ENCODE peak calls at places on chromosomes 5 and 9, in five cellular contexts. G is K562, S is GM12878, V is HepG2, P is IMR-90. L is an unnamed sample.

GRCh38 chr9:6247266-6247665 is 31.7 kb downstream of the IL33 start:
- DNase-seq in V (no peak), G (no peak), S (no peak), P (no peak), L (no peak)

GRCh38 chr5:151081426-151082273 is 816 bp upstream of the TNIP1 start:
- DNase-seq in S (no peak), V (peak; percentile 65), P (peak; percentile 72), G (no peak), L (no peak)

GRCh38 chr5:392431-392988 is 50.5 kb upstream of the EXOC3 start:
- DNase-seq in S (peak; percentile 95), G (no peak), V (no peak), P (peak; percentile 58), L (no peak)

GRCh38 chr5:74642543-74642863 is 2.0 kb upstream of the ENC1 start:
- DNase-seq in S (no peak), P (no peak), G (no peak), V (no peak), L (no peak)

GRCh38 chr9:135758870-135759269 is 56.9 kb downstream of the KCNT1 start:
- DNase-seq in G (no peak), V (no peak), S (no peak), P (no peak), L (no peak)

GRCh38 chr9:114409103-114409780 is 21.5 kb upstream of the AKNA start:
- DNase-seq in G (no peak), V (no peak), S (no peak), P (peak; percentile 60), L (no peak)

GRCh38 chr9:26169684-26170083 is 491.4 kb upstream of the TUSC1 start:
- DNase-seq in P (peak; percentile 13), S (no peak), G (no peak), V (no peak), L (no peak)

GRCh38 chr5:978051-978450 is 30.6 kb upstream of the NKD2 start:
- DNase-seq in G (no peak), P (no peak), V (no peak), S (no peak), L (peak; percentile 66)

GRCh38 chr9:6664204-6664683 is 18.7 kb upstream of the GLDC start:
- DNase-seq in S (no peak), P (no peak), G (no peak), V (no peak), L (no peak)

GRCh38 chr9:96136992-96137665 is 164.8 kb downstream of the HSD17B3 start:
- DNase-seq in P (peak; percentile 78), G (no peak), V (no peak), S (peak; percentile 69), L (no peak)

GRCh38 chr5:134097221-134097620 is 17.3 kb upstream of the TCF7 start:
- DNase-seq in S (no peak), P (no peak), G (no peak), V (no peak), L (no peak)

GRCh38 chr5:67196537-67197059 is at the start of gene CD180:
- DNase-seq in S (no peak), P (no peak), G (no peak), V (no peak), L (no peak)

GRCh38 chr5:61919920-61920319 is 386.1 kb upstream of the KIF2A start:
- DNase-seq in G (no peak), P (no peak), V (peak; percentile 56), S (no peak), L (no peak)

GRCh38 chr9:137225701-137226331 is 842 bp downstream of the CYSRT1 start:
- DNase-seq in G (no peak), V (no peak), P (no peak), S (no peak), L (no peak)

GRCh38 chr5:32172908-32173393 is 1.2 kb downstream of the GOLPH3 start:
- DNase-seq in S (no peak), G (no peak), P (no peak), V (no peak), L (no peak)

GRCh38 chr5:75510836-75511434 is 494 bp downstream of the CERT1 start:
- DNase-seq in G (peak; percentile 43), P (peak; percentile 15), V (peak; percentile 3), S (no peak), L (peak; percentile 69)

GRCh38 chr5:4640793-4641192 is 499.3 kb upstream of the ADAMTS16 start:
- DNase-seq in G (no peak), P (no peak), V (no peak), S (no peak), L (no peak)

GRCh38 chr9:129427113-129427512 is 193.8 kb downstream of the C9orf50 start:
- DNase-seq in S (no peak), P (no peak), V (no peak), G (no peak), L (no peak)

GRCh38 chr9:129737479-129738269 is 15.2 kb downstream of the PTGES start:
- DNase-seq in P (peak; percentile 55), S (peak; percentile 24), G (peak; percentile 94), V (peak; percentile 45), L (peak; percentile 94)

DNA sequence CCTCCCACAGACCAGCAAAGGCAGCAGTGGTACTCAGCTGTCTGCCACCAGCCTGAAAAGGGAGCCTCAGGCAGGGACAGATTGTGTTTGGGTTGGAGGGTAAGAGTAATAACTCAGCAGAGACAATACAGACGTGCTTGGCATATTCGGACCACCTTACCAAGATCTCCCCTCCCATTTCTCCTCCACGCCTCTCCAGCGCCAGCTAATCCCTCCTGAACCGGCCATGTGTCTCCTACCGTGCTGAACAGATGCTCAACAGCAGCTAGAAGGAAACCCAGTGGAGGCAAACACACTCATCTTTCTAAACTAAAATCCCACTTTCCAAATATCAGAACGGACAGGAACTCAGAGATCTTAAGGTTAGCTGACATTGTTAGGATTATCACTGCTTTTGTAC is 180.7 kb downstream of the ASTN2 start:
- DNase-seq in G (no peak), P (no peak), V (no peak), S (no peak), L (no peak)
- TF ChIP-seq MXI1 in G (no peak), P (no peak), V (no peak), S (no peak), L (no peak)

GRCh38 chr5:40318378-40318777 is 361.3 kb upstream of the PTGER4 start:
- DNase-seq in V (no peak), G (no peak), P (no peak), S (no peak), L (no peak)
- TF ChIP-seq MXI1 in V (no peak), G (no peak), P (no peak), S (no peak), L (no peak)

GRCh38 chr5:89241186-89241585 is 358.2 kb upstream of the MEF2C start:
- DNase-seq in P (peak; percentile 66), G (no peak), V (no peak), S (no peak), L (no peak)
- TF ChIP-seq MXI1 in P (no peak), G (no peak), V (no peak), S (no peak), L (no peak)

GRCh38 chr9:38008168-38009034 is 60.6 kb downstream of the SHB start:
- DNase-seq in S (peak; percentile 56), P (peak; percentile 93), G (peak; percentile 53), V (peak; percentile 76), L (no peak)
- TF ChIP-seq MXI1 in S (no peak), P (no peak), G (no peak), V (no peak), L (no peak)

GRCh38 chr9:93080406-93080805 is 15.6 kb upstream of the CARD19 start:
- DNase-seq in G (no peak), S (no peak), V (no peak), P (no peak), L (no peak)

GRCh38 chr9:93081081-93081529 is 14.9 kb upstream of the CARD19 start:
- DNase-seq in S (no peak), G (no peak), P (no peak), V (no peak), L (peak; percentile 17)

GRCh38 chr9:93083592-93084470 is 12.2 kb upstream of the CARD19 start:
- DNase-seq in V (no peak), S (no peak), G (no peak), P (no peak), L (peak; percentile 3)

GRCh38 chr9:93082841-93083411 is 13.1 kb upstream of the CARD19 start:
- DNase-seq in V (no peak), P (no peak), G (no peak), S (no peak), L (peak; percentile 16)

GRCh38 chr9:93081931-93082330 is 14.1 kb upstream of the CARD19 start:
- DNase-seq in V (no peak), G (no peak), S (no peak), P (peak; percentile 85), L (no peak)
- TF ChIP-seq MXI1 in V (no peak), G (no peak), S (no peak), P (no peak), L (no peak)

DNA sequence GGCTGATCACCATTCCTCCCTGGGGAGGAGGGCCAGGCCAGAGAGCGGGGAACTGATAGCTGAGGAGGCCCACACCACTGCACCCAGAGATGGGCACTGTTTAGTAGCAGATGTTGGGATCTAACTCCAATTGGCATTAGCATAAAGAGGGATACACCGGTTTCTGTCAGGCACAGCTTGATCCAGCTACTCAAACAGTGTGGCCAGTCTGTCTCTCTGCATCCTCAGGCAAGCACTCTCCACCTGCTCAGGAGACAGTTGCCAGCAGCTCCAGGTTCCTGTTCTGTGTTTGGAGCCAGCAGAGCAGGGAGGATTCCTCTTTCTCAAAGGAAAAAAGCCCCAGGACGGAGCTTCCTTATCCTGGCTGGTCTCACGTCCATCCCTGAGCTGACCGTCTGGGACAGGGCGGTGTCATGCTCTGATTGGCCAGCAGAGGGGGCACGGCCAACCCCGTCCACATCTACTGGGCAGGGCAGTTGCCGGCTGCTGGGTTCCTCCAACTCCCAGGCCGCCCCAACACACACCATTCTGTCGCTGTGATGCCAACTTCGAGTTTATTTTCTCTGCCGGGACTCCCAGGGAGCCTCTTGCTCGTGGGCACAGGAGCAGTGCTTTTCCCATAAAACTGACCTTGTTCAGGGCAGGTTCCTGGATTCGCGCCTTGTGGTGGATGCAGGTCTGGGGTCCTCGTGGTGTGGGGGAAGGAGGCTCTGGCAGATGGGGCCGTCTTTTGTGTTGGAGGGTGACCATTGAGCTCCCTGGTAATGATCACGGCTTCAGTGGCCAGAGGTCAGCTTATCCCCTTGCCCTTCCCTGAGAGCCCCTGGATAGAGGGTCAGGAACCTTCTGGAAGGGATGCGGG is 47.9 kb downstream of the COL5A1 start:
- DNase-seq in P (peak; percentile 49), S (no peak), V (peak; percentile 10), G (peak; percentile 74), L (peak; percentile 88)
- TF ChIP-seq MXI1 in P (no peak), S (no peak), V (no peak), G (no peak), L (no peak)

DNA sequence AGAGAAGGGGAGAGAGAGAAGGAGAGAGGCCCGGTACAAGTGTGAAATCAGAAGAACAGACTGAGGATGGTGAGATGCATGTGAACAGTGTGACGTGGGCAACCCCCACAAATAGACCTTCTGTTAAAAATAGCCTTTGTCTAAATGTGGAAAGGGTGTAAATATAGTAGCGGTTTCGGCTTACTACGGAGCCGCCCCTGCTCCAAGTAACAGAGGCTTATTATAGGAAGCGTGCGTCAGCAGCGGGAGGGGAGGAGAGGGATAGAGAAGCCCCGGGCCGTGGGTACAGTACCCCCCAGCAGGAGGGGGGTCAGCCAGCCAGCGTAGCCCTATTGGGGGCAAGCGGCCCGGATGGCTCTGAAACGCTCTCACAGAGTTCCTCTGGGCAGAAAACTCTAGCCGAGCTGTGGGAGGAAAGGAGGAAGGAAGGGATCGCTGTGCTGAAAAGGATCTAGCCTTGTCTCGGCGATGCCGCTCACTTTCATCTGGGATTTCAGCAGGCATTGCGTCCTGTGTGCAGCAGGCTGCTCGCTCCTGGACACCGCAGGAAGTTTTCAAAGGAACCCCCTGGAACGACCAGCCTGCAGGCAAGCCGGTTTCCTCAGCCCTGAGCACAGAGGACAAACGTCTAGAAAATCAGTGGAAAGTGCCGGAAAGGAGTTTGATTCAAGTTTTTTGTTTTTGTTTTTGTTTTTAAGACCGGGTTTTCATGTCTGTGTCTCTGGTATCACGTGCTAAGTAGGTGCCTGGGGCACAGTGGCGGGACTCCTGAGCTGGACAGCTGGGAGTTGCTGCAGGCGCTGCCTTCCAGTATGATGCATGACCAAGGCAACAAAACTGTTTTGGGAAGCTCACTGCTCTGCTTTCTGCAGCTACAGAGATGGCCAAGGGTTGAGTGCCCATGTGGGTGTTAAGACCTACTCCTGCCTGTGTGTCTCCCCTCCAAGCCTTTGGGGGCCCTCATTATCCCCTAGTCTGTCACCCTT is 146.6 kb downstream of the SEC61B start:
- DNase-seq in P (peak; percentile 83), S (peak; percentile 24), V (no peak), G (no peak), L (no peak)
- TF ChIP-seq MXI1 in P (no peak), S (no peak), V (no peak), G (no peak), L (no peak)

L was measured in SK-N-SH.